ENCODE peak calls at places on chromosomes 4 and X, in nine cellular contexts. W is K562; B is lung; Z is lower lobe of right lung; O is CD8-positive, alpha-beta memory T cell; M is stomach; N is A673; G is SJSA1; X is right lobe of liver. C is an unnamed sample.
A peak's percentile ranks its signal among the peaks of the same experiment; 100 is the strongest.

GRCh38 chrX:455673-456072 is 69.0 kb upstream of the PPP2R3B start:
- DNase-seq in W (no peak), B (no peak), Z (peak; percentile 20), O (no peak), M (no peak), N (no peak), G (no peak), X (no peak), C (no peak)

GRCh38 chr4:183081116-183081469 is 18.0 kb upstream of the WWC2 start:
- DNase-seq in W (no peak), B (no peak), Z (no peak), O (no peak), M (no peak), N (no peak), G (no peak), X (no peak), C (no peak)

GRCh38 chr4:6062133-6062532 is 43.9 kb upstream of the C4orf50 start:
- DNase-seq in W (no peak), B (no peak), Z (no peak), O (no peak), M (no peak), N (no peak), G (no peak), X (no peak), C (no peak)

GRCh38 chrX:12210921-12211320 is 72.6 kb downstream of the FRMPD4 start:
- DNase-seq in W (no peak), B (no peak), Z (no peak), O (no peak), M (no peak), N (peak; percentile 0), G (no peak), X (no peak), C (peak; percentile 11)

GRCh38 chrX:104310084-104310483 is 55.4 kb upstream of the ESX1 start:
- DNase-seq in W (peak; percentile 2), B (no peak), Z (no peak), O (no peak), M (no peak), N (peak; percentile 43), G (no peak), X (no peak), C (no peak)

GRCh38 chr4:102824398-102824797 is 3.0 kb downstream of the UBE2D3 start:
- DNase-seq in W (no peak), B (no peak), Z (no peak), O (no peak), M (no peak), N (no peak), G (no peak), X (no peak), C (no peak)

GRCh38 chrX:68183612-68184214 is 249.6 kb downstream of the OPHN1 start:
- DNase-seq in W (peak; percentile 14), B (no peak), Z (no peak), O (no peak), M (no peak), N (peak; percentile 61), G (no peak), X (no peak), C (peak; percentile 32)

GRCh38 chrX:74420194-74421035 is 878 bp upstream of the SLC16A2 start:
- DNase-seq in W (no peak), B (peak; percentile 46), Z (peak; percentile 63), O (no peak), M (peak; percentile 64), N (peak; percentile 46), G (peak; percentile 56), X (peak; percentile 86), C (peak; percentile 76)

GRCh38 chrX:136321532-136321931 is 20.8 kb downstream of the ADGRG4 start:
- DNase-seq in W (no peak), B (no peak), Z (no peak), O (no peak), M (no peak), N (no peak), G (no peak), X (no peak), C (no peak)

GRCh38 chr4:83644677-83645639 is 109.0 kb downstream of the GPAT3 start:
- DNase-seq in W (peak; percentile 61), B (no peak), Z (no peak), O (peak; percentile 15), M (no peak), N (peak; percentile 76), G (no peak), X (no peak), C (peak; percentile 63)

GRCh38 chrX:147602297-147602696 is 309.4 kb upstream of the FMR1 start:
- DNase-seq in W (no peak), B (no peak), Z (no peak), O (no peak), M (no peak), N (peak; percentile 1), G (no peak), X (no peak), C (no peak)

GRCh38 chr4:6470502-6471302 is 1.7 kb downstream of the PPP2R2C start:
- DNase-seq in W (peak; percentile 75), B (no peak), Z (no peak), O (no peak), M (peak; percentile 48), N (no peak), G (peak; percentile 38), X (no peak), C (peak; percentile 64)

GRCh38 chr4:8770518-8771257 is 101.0 kb downstream of the HMX1 start:
- DNase-seq in W (no peak), B (no peak), Z (peak; percentile 24), O (no peak), M (no peak), N (no peak), G (no peak), X (peak; percentile 32), C (no peak)

GRCh38 chr4:113979973-113980615 is 647 bp upstream of the ARSJ start:
- DNase-seq in W (no peak), B (no peak), Z (no peak), O (no peak), M (no peak), N (no peak), G (no peak), X (no peak), C (peak; percentile 54)

GRCh38 chr4:16089156-16089555 is 5.3 kb upstream of the PROM1 start:
- DNase-seq in W (no peak), B (no peak), Z (no peak), O (no peak), M (no peak), N (no peak), G (no peak), X (no peak), C (no peak)

GRCh38 chrX:108396188-108396885 is 41.9 kb downstream of the COL4A6 start:
- DNase-seq in W (no peak), B (no peak), Z (no peak), O (no peak), M (no peak), N (no peak), G (no peak), X (no peak), C (peak; percentile 11)

GRCh38 chr4:119038465-119038864 is 97.2 kb upstream of the MYOZ2 start:
- DNase-seq in W (no peak), B (no peak), Z (no peak), O (no peak), M (no peak), N (no peak), G (no peak), X (no peak), C (peak; percentile 42)

GRCh38 chr4:138035781-138036258 is 206.3 kb downstream of the SLC7A11 start:
- DNase-seq in W (peak; percentile 62), B (no peak), Z (no peak), O (no peak), M (no peak), N (peak; percentile 76), G (no peak), X (no peak), C (peak; percentile 78)

GRCh38 chrX:154348114-154348531 is 26.3 kb downstream of the FLNA start:
- DNase-seq in W (no peak), B (no peak), Z (peak; percentile 19), O (no peak), M (no peak), N (no peak), G (no peak), X (peak; percentile 27), C (no peak)

DNA sequence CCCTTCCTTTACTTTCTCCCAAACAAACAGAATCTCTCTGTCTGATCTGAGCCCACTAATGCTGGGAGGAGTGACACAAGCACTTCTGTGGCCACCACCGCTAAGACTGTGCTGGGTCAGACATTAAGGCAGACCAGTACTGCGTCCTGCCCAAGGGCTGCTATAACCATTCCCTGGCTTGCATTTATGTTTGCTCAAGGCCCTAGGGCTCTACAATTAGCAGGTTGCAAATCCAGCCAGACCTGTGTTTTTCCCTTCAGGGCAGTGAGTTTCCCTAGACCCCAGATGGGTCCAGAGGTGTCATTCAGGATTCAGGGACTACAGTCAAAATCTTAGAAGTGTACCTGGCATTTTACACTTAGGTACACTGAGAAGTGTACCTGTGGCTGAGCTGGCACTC is 89.7 kb downstream of the SPANXN4 start:
- DNase-seq in W (no peak), B (no peak), Z (no peak), O (no peak), M (no peak), N (no peak), G (no peak), X (no peak), C (no peak)
- H3K4me3 ChIP-seq in W (no peak overlapping the region), B (no peak overlapping the region), Z (no peak overlapping the region), O (no peak overlapping the region), M (no peak overlapping the region), N (no peak overlapping the region), G (no peak overlapping the region), X (no peak overlapping the region), C (no peak overlapping the region)

DNA sequence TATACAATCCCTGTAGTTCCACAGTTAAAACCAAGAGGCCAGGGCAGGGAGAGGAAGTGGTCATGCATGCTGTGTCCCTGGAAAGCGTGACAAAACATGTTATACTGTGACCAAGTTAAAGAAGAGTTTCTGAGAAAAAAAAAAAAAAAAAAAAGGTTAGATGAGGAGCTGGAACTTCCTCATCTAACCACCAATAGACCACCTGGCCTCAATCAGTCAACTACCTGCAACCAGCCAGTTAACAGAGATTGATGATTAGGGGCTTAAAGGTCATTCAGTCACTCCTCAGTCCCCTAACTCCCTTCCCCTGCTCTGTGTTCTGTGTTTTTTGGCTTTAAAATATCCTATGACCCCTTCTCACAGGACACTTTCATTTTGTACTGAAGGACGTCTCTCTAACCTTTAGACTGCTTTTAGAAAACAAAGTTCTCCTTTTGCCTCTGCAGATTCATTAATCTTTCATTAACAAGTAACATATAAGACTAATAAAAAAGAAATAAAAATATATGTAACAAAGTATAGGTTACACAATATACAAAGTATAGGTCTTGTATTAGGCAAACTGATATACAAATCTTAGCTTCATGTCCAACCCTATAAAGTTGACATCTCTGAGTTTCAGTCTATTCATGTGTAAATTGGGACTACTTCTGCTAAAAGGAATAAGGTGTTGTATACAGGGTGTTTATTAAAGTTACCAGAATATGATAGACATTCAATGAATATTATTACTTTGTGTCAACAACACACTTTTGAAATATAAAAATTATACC is 179.1 kb upstream of the NDST4 start:
- DNase-seq in W (no peak), B (no peak), Z (no peak), O (no peak), M (no peak), N (no peak), G (no peak), X (no peak), C (no peak)
- H3K27ac ChIP-seq in W (no peak overlapping the region), B (no peak overlapping the region), Z (no peak overlapping the region), O (no peak overlapping the region), M (no peak overlapping the region), N (no peak overlapping the region), G (no peak overlapping the region), X (no peak overlapping the region), C (no peak overlapping the region)

GRCh38 chrX:137746289-137746688 is 180.4 kb downstream of the ZIC3 start:
- DNase-seq in W (no peak), B (no peak), Z (no peak), O (no peak), M (no peak), N (no peak), G (no peak), X (no peak), C (no peak)
- H3K4me3 ChIP-seq in W (no peak overlapping the region), B (no peak overlapping the region), Z (no peak overlapping the region), O (no peak overlapping the region), M (no peak overlapping the region), N (no peak overlapping the region), G (no peak overlapping the region), X (no peak overlapping the region), C (no peak overlapping the region)

GRCh38 chrX:130716822-130717405 is 186.1 kb downstream of the ENOX2 start:
- DNase-seq in W (no peak), B (no peak), Z (no peak), O (no peak), M (no peak), N (no peak), G (no peak), X (no peak), C (no peak)
- H3K27ac ChIP-seq in W (no peak overlapping the region), B (no peak overlapping the region), Z (no peak overlapping the region), O (no peak overlapping the region), M (no peak overlapping the region), N (no peak overlapping the region), G (no peak overlapping the region), X (peak overlapping the region; percentile 15), C (no peak overlapping the region)

C was measured in cardiac muscle cell.